ENCODE peak calls at places on chromosome 3, in four cellular contexts. E is GM06990, G is uterus, H is GM20000. N is an unnamed sample.

GRCh38 chr3:141728355-141728892 is 9.7 kb upstream of the RNF7 start:
- DNase-seq in E (no peak), G (no peak), H (no peak), N (no peak)

GRCh38 chr3:19206540-19206939 is 58.2 kb downstream of the KCNH8 start:
- DNase-seq in E (no peak), G (no peak), H (no peak), N (no peak)

GRCh38 chr3:133627789-133628188 is 34.0 kb downstream of the TOPBP1 start:
- DNase-seq in E (no peak), G (no peak), H (no peak), N (no peak)

GRCh38 chr3:87062685-87063084 is 71.7 kb upstream of the VGLL3 start:
- DNase-seq in E (no peak), G (no peak), H (no peak), N (no peak)

GRCh38 chr3:142263126-142263525 is 37.7 kb upstream of the GK5 start:
- DNase-seq in E (no peak), G (no peak), H (no peak), N (no peak)

GRCh38 chr3:184155644-184156521 is 706 bp downstream of the DVL3 start:
- DNase-seq in E (peak; percentile 72), G (no peak), H (peak; percentile 69), N (peak; percentile 65)

GRCh38 chr3:131688370-131688769 is 185.6 kb upstream of the MRPL3 start:
- DNase-seq in E (peak; percentile 33), G (no peak), H (no peak), N (peak; percentile 17)

GRCh38 chr3:9045399-9045798 is 82.1 kb upstream of the RAD18 start:
- DNase-seq in E (no peak), G (no peak), H (no peak), N (no peak)

GRCh38 chr3:16801698-16802097 is 83.1 kb upstream of the PLCL2 start:
- DNase-seq in E (no peak), G (no peak), H (peak; percentile 12), N (no peak)

GRCh38 chr3:158106773-158107461 is 697 bp upstream of the SHOX2 start:
- DNase-seq in E (peak; percentile 51), G (peak; percentile 15), H (no peak), N (peak; percentile 43)

GRCh38 chr3:45807645-45808540 is 11.6 kb upstream of the SLC6A20 start:
- DNase-seq in E (no peak), G (no peak), H (no peak), N (no peak)

GRCh38 chr3:183534249-183534648 is 21.3 kb downstream of the KLHL6 start:
- DNase-seq in E (no peak), G (no peak), H (no peak), N (no peak)

GRCh38 chr3:13708871-13709595 is 160.1 kb downstream of the FBLN2 start:
- DNase-seq in E (no peak), G (peak; percentile 3), H (no peak), N (no peak)

GRCh38 chr3:153163349-153164008 is 1.5 kb downstream of the RAP2B start:
- DNase-seq in E (no peak), G (no peak), H (peak; percentile 31), N (no peak)

GRCh38 chr3:111541911-111542483 is at the start of gene CD96:
- DNase-seq in E (peak; percentile 20), G (no peak), H (peak; percentile 22), N (no peak)

GRCh38 chr3:98968824-98969223 is 67.3 kb upstream of the DCBLD2 start:
- DNase-seq in E (no peak), G (no peak), H (no peak), N (no peak)

GRCh38 chr3:87120850-87121249 is 106.3 kb upstream of the CHMP2B start:
- DNase-seq in E (no peak), G (no peak), H (no peak), N (no peak)

GRCh38 chr3:44729384-44729910 is at the start of gene ZNF501:
- DNase-seq in E (peak; percentile 93), G (peak; percentile 92), H (peak; percentile 77), N (peak; percentile 81)
- TF ChIP-seq CTCF in E (no peak), G (no peak), H (no peak), N (no peak)

GRCh38 chr3:50233176-50233575 is 2.8 kb upstream of the GNAI2 start:
- DNase-seq in E (no peak), G (no peak), H (no peak), N (no peak)
- TF ChIP-seq CTCF in E (no peak), G (no peak), H (no peak), N (no peak)

DNA sequence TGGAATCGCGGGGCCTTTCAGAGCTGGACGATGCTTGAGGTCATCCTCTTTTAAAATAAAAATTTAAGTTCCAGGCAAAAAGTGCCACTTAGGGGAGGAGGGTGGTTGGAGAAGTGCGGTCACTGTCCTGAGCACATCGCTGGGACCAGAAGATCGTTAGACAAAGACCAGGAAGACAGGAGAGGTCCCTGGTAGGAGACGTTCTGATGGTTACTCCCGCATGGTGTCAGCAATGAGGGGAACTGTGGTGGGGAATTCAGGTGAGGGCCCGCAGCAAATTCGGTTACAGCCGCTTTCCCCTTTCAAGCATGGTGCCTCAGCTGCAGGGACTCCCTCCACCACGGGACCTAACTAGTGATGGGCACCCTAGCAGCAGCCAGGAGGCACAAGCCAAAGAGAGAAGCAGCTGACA is 1.0 kb upstream of the ISY1 start:
- DNase-seq in E (no peak), G (no peak), H (peak; percentile 30), N (peak; percentile 43)
- TF ChIP-seq CTCF in E (no peak), G (no peak), H (no peak), N (no peak)

GRCh38 chr3:11438636-11439035 is 166.4 kb downstream of the ATG7 start:
- DNase-seq in E (no peak), G (peak; percentile 41), H (no peak), N (no peak)
- TF ChIP-seq CTCF in E (no peak), G (peak; percentile 39), H (no peak), N (no peak)

GRCh38 chr3:121324320-121324719 is 221.5 kb downstream of the POLQ start:
- DNase-seq in E (no peak), G (no peak), H (no peak), N (no peak)
- TF ChIP-seq CTCF in E (no peak), G (no peak), H (no peak), N (no peak)

DNA sequence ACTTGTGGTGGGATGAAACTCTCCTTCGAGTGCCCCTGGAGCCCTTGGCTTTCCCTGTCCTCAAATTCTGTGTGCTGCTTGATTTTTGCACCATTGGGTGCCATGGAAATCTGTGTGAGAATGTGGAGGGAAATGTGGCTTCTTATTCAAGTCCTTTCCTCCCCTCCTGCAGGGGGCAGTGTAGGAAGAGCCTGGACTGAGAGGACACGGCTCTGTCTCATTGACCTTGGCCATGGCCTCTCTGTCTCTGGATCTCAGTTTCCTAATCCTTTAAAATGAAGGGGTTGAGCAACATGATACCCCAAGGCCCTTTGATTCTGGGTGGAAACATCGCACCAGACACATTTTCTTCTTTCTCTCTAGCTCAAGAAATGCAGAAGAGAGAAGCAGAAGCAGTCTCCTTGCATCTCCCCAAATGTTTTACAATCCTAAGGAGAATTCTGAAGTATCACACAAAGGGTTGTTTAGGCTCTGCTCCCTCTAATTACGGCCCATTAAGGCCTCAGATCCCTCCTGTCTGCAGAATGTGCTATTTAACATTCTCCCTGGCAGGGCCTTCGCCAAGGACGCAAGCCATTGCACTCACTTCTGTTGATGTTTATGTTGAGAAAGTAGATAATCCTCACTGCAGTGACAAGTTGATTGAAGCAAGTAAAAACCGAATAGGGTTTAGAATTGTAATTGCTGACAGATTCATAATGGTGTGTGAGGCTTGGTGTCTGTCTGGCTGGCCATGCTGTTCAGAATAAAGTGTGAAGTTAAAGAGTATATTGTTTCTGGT is 169.1 kb downstream of the TPRG1 start:
- DNase-seq in E (no peak), G (no peak), H (no peak), N (no peak)
- TF ChIP-seq CTCF in E (peak; percentile 40), G (no peak), H (no peak), N (no peak)